ENCODE peak calls at places on chromosomes 12 and 14, in five cellular contexts. U is SK-N-SH, B is H1, A is HepG2, N is K562. R is an unnamed sample.

GRCh38 chr14:69715725-69716482 is 51.0 kb upstream of the SRSF5 start:
- DNase-seq in U (peak), B (no peak), A (no peak), N (no peak), R (no peak)

GRCh38 chr12:52254180-52254964 is 20.1 kb upstream of the KRT86 start:
- DNase-seq in U (no peak), B (no peak), A (no peak), N (no peak), R (no peak)

GRCh38 chr12:68154768-68155167 is 4.8 kb downstream of the IFNG start:
- DNase-seq in U (no peak), B (no peak), A (no peak), N (no peak), R (no peak)

GRCh38 chr14:76577090-76577489 is 184.2 kb upstream of the VASH1 start:
- DNase-seq in U (no peak), B (no peak), A (no peak), N (no peak), R (no peak)

GRCh38 chr12:96015672-96016071 is 19.5 kb upstream of the HAL start:
- DNase-seq in U (no peak), B (no peak), A (no peak), N (no peak), R (no peak)

GRCh38 chr12:76037130-76038105 is 5.8 kb upstream of the PHLDA1 start:
- DNase-seq in U (peak), B (no peak), A (peak), N (peak), R (no peak)

GRCh38 chr12:106566771-106567170 is 16.0 kb upstream of the RFX4 start:
- DNase-seq in U (no peak), B (no peak), A (no peak), N (no peak), R (no peak)

GRCh38 chr12:81086342-81086741 is 8.5 kb downstream of the ACSS3 start:
- DNase-seq in U (no peak), B (no peak), A (peak), N (no peak), R (no peak)

GRCh38 chr12:26471560-26471959 is 276.2 kb downstream of the SSPN start:
- DNase-seq in U (no peak), B (no peak), A (no peak), N (no peak), R (no peak)

GRCh38 chr14:92973265-92973797 is 50.4 kb downstream of the CHGA start:
- DNase-seq in U (peak), B (peak), A (peak), N (peak), R (no peak)

GRCh38 chr14:102579696-102580551 is 12.5 kb upstream of the RCOR1 start:
- DNase-seq in U (peak), B (no peak), A (no peak), N (no peak), R (no peak)

GRCh38 chr14:92553456-92553855 is 39.9 kb downstream of the RIN3 start:
- DNase-seq in U (no peak), B (no peak), A (no peak), N (no peak), R (no peak)

GRCh38 chr12:68868043-68868790 is 60.2 kb downstream of the MDM2 start:
- DNase-seq in U (no peak), B (no peak), A (no peak), N (no peak), R (no peak)

GRCh38 chr12:81779216-81779615 is 20.1 kb upstream of the PPFIA2 start:
- DNase-seq in U (no peak), B (no peak), A (no peak), N (no peak), R (no peak)

GRCh38 chr14:93903342-93904184 is 23.6 kb upstream of the FAM181A start:
- DNase-seq in U (peak), B (peak), A (peak), N (no peak), R (peak)

GRCh38 chr14:50000215-50001145 is 107.6 kb downstream of the ARF6 start:
- DNase-seq in U (peak), B (peak), A (peak), N (no peak), R (peak)

GRCh38 chr12:78390920-78391319 is 473.7 kb upstream of the SYT1 start:
- DNase-seq in U (no peak), B (no peak), A (no peak), N (no peak), R (no peak)

DNA sequence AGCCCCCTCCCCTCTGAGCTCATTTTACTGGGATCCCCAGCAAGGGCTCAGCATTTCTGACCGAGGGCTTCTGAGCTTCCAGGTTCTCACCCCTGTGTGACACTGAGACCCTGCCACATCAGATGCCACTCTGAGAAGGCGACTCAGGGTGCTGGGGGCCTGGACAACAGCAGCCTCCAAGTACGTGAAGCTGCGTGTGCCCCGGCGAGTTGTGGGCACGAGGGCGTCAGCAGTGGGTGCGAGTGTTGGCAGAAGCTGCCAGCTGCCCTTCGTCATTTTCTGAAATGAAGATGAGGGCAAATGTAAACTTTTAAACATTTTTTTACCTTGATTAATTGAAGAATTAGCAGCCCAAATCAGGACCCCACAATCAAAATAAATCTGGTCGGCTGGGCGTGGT is 32.7 kb upstream of the TEX22 start:
- DNase-seq in U (no peak), B (no peak), A (no peak), N (no peak), R (no peak)
- H3K9ac ChIP-seq in U (no peak), B (no peak), A (no peak), N (no peak), R (no peak)

GRCh38 chr12:114648711-114649110 is 35.3 kb downstream of the TBX3 start:
- DNase-seq in U (no peak), B (no peak), A (no peak), N (no peak), R (no peak)
- TF ChIP-seq POLR2AphosphoS5 in U (no peak), B (no peak), A (no peak), N (no peak), R (no peak)

GRCh38 chr12:132495165-132495544 is 5.2 kb downstream of the FBRSL1 start:
- DNase-seq in U (no peak), B (no peak), A (no peak), N (no peak), R (no peak)

GRCh38 chr12:132495629-132496207 is 5.8 kb downstream of the FBRSL1 start:
- DNase-seq in U (no peak), B (no peak), A (no peak), N (no peak), R (no peak)

GRCh38 chr12:132493482-132494178 is 3.7 kb downstream of the FBRSL1 start:
- DNase-seq in U (no peak), B (no peak), A (peak), N (peak), R (no peak)

GRCh38 chr12:132492951-132493350 is 3.0 kb downstream of the FBRSL1 start:
- DNase-seq in U (no peak), B (no peak), A (no peak), N (no peak), R (no peak)

GRCh38 chr12:132494294-132495164 is 4.6 kb downstream of the FBRSL1 start:
- DNase-seq in U (no peak), B (no peak), A (no peak), N (peak), R (no peak)
- H3K9ac ChIP-seq in U (no peak), B (no peak), A (no peak), N (peak), R (no peak)

DNA sequence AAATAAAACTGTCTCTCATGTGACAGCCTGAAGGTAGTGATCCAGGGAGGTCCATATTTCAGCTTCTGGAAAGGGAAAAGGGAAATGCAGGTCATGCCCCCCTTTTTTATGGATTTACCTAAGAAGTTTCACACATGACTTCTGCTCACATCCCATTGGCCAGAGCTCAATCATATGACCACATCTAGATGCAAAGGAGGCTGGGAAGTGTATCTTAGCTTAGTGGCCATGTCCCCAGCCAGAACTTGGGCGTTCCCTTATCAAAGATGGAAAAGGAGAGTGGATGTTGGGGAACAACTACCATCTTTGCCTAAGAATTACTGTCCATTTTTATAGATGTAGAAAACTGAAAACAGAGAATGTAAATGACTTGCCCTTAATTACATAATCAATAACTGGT is 26.5 kb upstream of the CRADD start:
- DNase-seq in U (no peak), B (no peak), A (no peak), N (peak), R (no peak)
- TF ChIP-seq POLR2AphosphoS5 in U (no peak), B (no peak), A (no peak), N (no peak), R (no peak)

DNA sequence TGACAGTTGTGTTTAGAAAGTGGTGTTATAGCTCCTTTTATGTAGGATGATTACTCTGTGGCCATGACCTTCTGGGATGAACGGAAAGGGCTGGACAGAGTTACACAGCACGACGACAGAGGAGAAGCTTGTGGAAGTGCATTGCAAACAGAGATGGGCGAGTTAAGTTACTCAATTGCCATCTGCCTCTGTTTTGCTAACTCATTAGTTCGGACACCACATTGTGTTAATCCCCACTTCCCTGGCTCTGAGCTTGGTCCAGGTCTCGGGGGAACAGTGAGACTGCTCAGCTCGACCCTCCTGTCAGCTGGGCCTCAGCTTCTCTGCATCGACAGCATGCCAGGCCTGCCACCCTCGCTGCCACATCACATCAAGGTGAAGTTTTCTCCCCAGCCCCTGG is 408.0 kb downstream of the ZFP36L1 start:
- DNase-seq in U (no peak), B (no peak), A (peak), N (no peak), R (no peak)
- H3K9ac ChIP-seq in U (no peak), B (no peak), A (no peak), N (no peak), R (no peak)